ENCODE peak calls at places on chromosomes 4 and X, in seven cellular contexts. X is substantia nigra; S is H7; O is HCT116; V is GM04503; A is ureter; R is activated T-helper 2 cell treated with anti-CD3 and anti-CD28 coated beads, Interferon-gamma antibody, Interleukin-2, Interleukin-4, amounts not matched to agents 10 μg/mL and 5 μg/mL and 100 μg/mL, durations not matched to agents 14 hours and 24 hours and 36 hours. Y is an unnamed sample.

GRCh38 chr4:21879187-21879586 is 69.4 kb downstream of the KCNIP4 start:
- DNase-seq in X (no peak), S (peak), O (no peak), V (no peak), A (no peak), R (no peak), Y (no peak)

GRCh38 chrX:135973025-135973547 is 702 bp downstream of the MMGT1 start:
- DNase-seq in X (no peak), S (no peak), O (no peak), V (no peak), A (no peak), R (no peak), Y (no peak)

GRCh38 chr4:54539500-54540029 is 118.2 kb upstream of the KIT start:
- DNase-seq in X (no peak), S (peak), O (no peak), V (no peak), A (peak), R (no peak), Y (peak)

GRCh38 chr4:2570551-2571222 is 34.2 kb downstream of the FAM193A start:
- DNase-seq in X (no peak), S (peak), O (no peak), V (no peak), A (no peak), R (peak), Y (no peak)

GRCh38 chr4:184344899-184345572 is 127.4 kb upstream of the ENPP6 start:
- DNase-seq in X (no peak), S (no peak), O (no peak), V (no peak), A (no peak), R (no peak), Y (no peak)

GRCh38 chr4:47217291-47217690 is 185.9 kb downstream of the GABRB1 start:
- DNase-seq in X (no peak), S (no peak), O (no peak), V (no peak), A (no peak), R (no peak), Y (no peak)

GRCh38 chr4:20074450-20074849 is 177.3 kb upstream of the SLIT2 start:
- DNase-seq in X (no peak), S (no peak), O (no peak), V (no peak), A (no peak), R (no peak), Y (no peak)

GRCh38 chr4:89175611-89176010 is 64.3 kb downstream of the TIGD2 start:
- DNase-seq in X (no peak), S (no peak), O (no peak), V (no peak), A (no peak), R (no peak), Y (no peak)

GRCh38 chr4:6124386-6125102 is 75.8 kb downstream of the JAKMIP1 start:
- DNase-seq in X (no peak), S (no peak), O (no peak), V (no peak), A (no peak), R (no peak), Y (no peak)

GRCh38 chr4:123699823-123700822 is 303.5 kb downstream of the SPRY1 start:
- DNase-seq in X (peak), S (no peak), O (no peak), V (peak), A (no peak), R (no peak), Y (peak)

GRCh38 chr4:19774690-19775256 is 476.9 kb upstream of the SLIT2 start:
- DNase-seq in X (no peak), S (no peak), O (no peak), V (no peak), A (no peak), R (no peak), Y (no peak)

GRCh38 chr4:174523003-174523693 is 860 bp upstream of the HPGD start:
- DNase-seq in X (no peak), S (no peak), O (no peak), V (no peak), A (no peak), R (no peak), Y (no peak)

Y was measured in hippocampal formation.